ENCODE peak calls at places on chromosomes 2 and 18, in nine cellular contexts. C is left ventricle myocardium inferior, O is coronary artery, W is fibroblast of lung, A is suprapubic skin, L is fibroblast of pulmonary artery, V is cardiac fibroblast, X is HFF-Myc, I is Calu3. S is an unnamed sample.

GRCh38 chr2:121200419-121201315 is 84.3 kb downstream of the TFCP2L1 start:
- DNase-seq in C (no peak), L (peak), O (no peak), X (no peak), W (no peak), I (no peak), A (no peak), V (peak), S (no peak)

GRCh38 chr2:58047969-58048368 is 1.4 kb downstream of the VRK2 start:
- DNase-seq in W (no peak), A (no peak), X (no peak), V (no peak), O (no peak), I (no peak), L (no peak), C (no peak), S (no peak)

GRCh38 chr2:42722328-42723190 is 41.4 kb downstream of the OXER1 start:
- DNase-seq in L (peak), W (peak), C (peak), O (no peak), A (no peak), V (peak), X (peak), I (no peak), S (peak)

GRCh38 chr18:26763745-26764144 is 101.8 kb downstream of the AQP4 start:
- DNase-seq in C (no peak), V (no peak), L (no peak), O (no peak), X (no peak), A (no peak), W (no peak), I (no peak), S (no peak)

GRCh38 chr2:31312898-31313297 is 78.9 kb downstream of the EHD3 start:
- DNase-seq in W (peak), L (no peak), C (no peak), X (no peak), I (no peak), V (no peak), O (no peak), A (no peak), S (no peak)

GRCh38 chr2:16008856-16009255 is 68.5 kb downstream of the MYCN start:
- DNase-seq in A (no peak), X (no peak), L (no peak), C (no peak), I (peak), O (no peak), V (no peak), W (no peak), S (no peak)

GRCh38 chr2:110961024-110961423 is 159.7 kb upstream of the BCL2L11 start:
- DNase-seq in V (no peak), W (no peak), A (no peak), I (no peak), C (no peak), L (no peak), X (no peak), O (no peak), S (no peak)

GRCh38 chr2:69902213-69902922 is 8.6 kb downstream of the SNRNP27 start:
- DNase-seq in L (no peak), V (no peak), O (no peak), A (no peak), I (no peak), C (no peak), X (no peak), W (no peak), S (no peak)

GRCh38 chr2:161426788-161427412 is 10.8 kb downstream of the TBR1 start:
- DNase-seq in V (peak), W (peak), I (no peak), X (no peak), C (no peak), O (no peak), L (peak), A (no peak), S (no peak)

GRCh38 chr2:63054812-63055509 is 4.3 kb downstream of the OTX1 start:
- DNase-seq in V (no peak), C (no peak), L (no peak), I (no peak), O (no peak), W (no peak), A (no peak), X (no peak), S (no peak)

GRCh38 chr2:107595749-107596148 is 230.9 kb upstream of the RGPD4 start:
- DNase-seq in W (peak), X (no peak), V (peak), C (no peak), L (peak), O (no peak), A (no peak), I (no peak), S (no peak)

GRCh38 chr2:8678731-8679566 is 2.9 kb upstream of the ID2 start:
- DNase-seq in L (peak), X (no peak), O (peak), I (peak), A (peak), V (peak), C (peak), W (peak), S (peak)
- TF ChIP-seq CTCF in L (no peak), X (no peak), O (no peak), I (no peak), A (no peak), V (no peak), C (peak), W (no peak), S (no peak)

DNA sequence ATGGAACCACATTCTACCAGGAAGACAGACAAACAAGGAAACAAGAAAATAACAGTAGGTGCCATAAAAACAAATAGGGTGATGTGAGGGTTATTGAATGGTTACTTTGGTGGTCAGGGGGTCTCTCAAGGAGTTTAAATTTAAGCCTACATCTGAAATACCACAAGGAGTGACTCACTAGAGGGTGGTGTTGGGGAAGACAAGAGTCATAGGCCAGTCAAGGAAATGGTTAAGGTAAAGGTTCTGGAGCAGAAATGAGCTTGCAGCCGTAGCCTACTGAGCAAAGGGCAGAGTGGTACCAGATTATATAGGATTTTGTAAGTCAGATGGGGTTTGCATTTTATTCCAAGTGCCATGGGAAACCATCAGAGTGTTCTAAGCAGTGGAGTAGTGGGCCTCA is 135.6 kb upstream of the DAPL1 start:
- DNase-seq in L (no peak), A (no peak), I (no peak), O (no peak), V (no peak), W (peak), X (no peak), C (no peak), S (no peak)
- TF ChIP-seq CTCF in L (no peak), A (no peak), I (no peak), O (no peak), V (no peak), W (no peak), X (no peak), C (no peak), S (no peak)

DNA sequence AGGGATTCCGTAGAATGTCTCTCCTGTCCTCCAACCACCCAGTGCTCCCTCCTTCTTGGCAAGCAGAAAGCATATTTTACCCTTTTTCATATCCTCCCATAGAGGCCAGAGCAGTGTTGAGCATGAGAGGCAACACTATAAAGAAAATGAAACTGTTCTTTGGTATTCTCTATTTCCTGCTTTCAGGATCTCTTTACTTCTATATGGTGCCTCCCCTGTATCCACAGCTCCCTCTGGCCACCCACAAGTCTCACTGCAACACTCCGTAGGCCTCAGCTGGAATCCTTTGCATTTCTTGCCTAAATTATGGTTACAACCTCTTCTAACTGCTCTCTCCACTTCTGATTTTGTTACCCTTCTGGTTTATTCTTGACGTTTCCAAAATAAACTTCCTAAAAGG is 74.9 kb upstream of the C2orf15 start:
- DNase-seq in O (no peak), V (peak), X (peak), A (no peak), C (no peak), I (peak), L (peak), W (peak), S (no peak)
- TF ChIP-seq CTCF in O (no peak), V (peak), X (peak), A (no peak), C (no peak), I (peak), L (peak), W (peak), S (peak)

GRCh38 chr18:62187543-62188378 is 706 bp downstream of the RELCH start:
- DNase-seq in O (peak), C (no peak), V (peak), W (peak), I (peak), X (no peak), A (no peak), L (no peak), S (peak)
- TF ChIP-seq CTCF in O (no peak), C (no peak), V (no peak), W (peak), I (no peak), X (no peak), A (no peak), L (peak), S (no peak)

DNA sequence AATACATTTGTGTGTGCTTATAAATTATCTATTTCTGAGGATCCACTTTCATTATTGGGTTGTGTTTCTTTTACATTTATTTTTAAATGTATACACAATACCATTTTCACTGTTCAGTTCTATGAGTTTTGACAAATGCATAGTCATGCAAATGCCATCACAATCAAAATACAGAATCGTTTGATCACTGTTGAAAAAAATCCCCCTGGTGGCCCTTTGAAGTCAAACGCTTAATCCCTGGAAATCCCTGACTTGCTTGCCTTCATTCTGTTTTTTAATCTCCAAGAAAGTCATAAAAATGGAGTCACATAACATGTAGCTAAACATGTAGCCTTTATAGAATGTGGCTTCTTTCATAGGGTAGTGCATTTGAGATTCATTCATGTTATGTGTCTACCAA is 173.3 kb downstream of the GALR1 start:
- DNase-seq in W (no peak), O (no peak), X (no peak), L (no peak), C (no peak), A (no peak), V (no peak), I (no peak), S (no peak)
- TF ChIP-seq CTCF in W (no peak), O (no peak), X (no peak), L (no peak), C (no peak), A (no peak), V (no peak), I (peak), S (no peak)

GRCh38 chr2:174812037-174812436 is 47.8 kb upstream of the CHRNA1 start:
- DNase-seq in X (no peak), V (no peak), A (no peak), W (no peak), L (no peak), O (no peak), C (no peak), I (no peak), S (no peak)
- TF ChIP-seq CTCF in X (no peak), V (no peak), A (no peak), W (no peak), L (no peak), O (no peak), C (no peak), I (no peak), S (no peak)

GRCh38 chr18:37572736-37573135 is 7.1 kb upstream of the CELF4 start:
- DNase-seq in O (peak), I (no peak), W (no peak), V (no peak), C (no peak), L (no peak), A (peak), X (no peak), S (no peak)
- TF ChIP-seq CTCF in O (no peak), I (no peak), W (no peak), V (no peak), C (no peak), L (no peak), A (no peak), X (no peak), S (no peak)

GRCh38 chr18:59928201-59928600 is 28.4 kb downstream of the PMAIP1 start:
- DNase-seq in W (no peak), L (no peak), X (no peak), I (no peak), V (no peak), C (no peak), A (no peak), O (no peak), S (no peak)

GRCh38 chr18:59923539-59924196 is 23.9 kb downstream of the PMAIP1 start:
- DNase-seq in W (no peak), I (no peak), C (no peak), L (no peak), O (no peak), V (no peak), X (no peak), A (no peak), S (no peak)

GRCh38 chr18:59929621-59930295 is 30.0 kb downstream of the PMAIP1 start:
- DNase-seq in X (no peak), I (no peak), W (peak), V (no peak), O (no peak), L (no peak), C (no peak), A (no peak), S (no peak)

GRCh38 chr18:59927246-59927825 is 27.5 kb downstream of the PMAIP1 start:
- DNase-seq in I (peak), X (no peak), W (peak), A (no peak), L (peak), O (no peak), C (no peak), V (peak), S (no peak)

GRCh38 chr18:59926131-59926530 is 26.3 kb downstream of the PMAIP1 start:
- DNase-seq in V (no peak), X (no peak), L (no peak), I (no peak), W (no peak), C (no peak), O (no peak), A (no peak), S (no peak)
- TF ChIP-seq CTCF in V (no peak), X (no peak), L (no peak), I (no peak), W (no peak), C (no peak), O (no peak), A (no peak), S (no peak)

DNA sequence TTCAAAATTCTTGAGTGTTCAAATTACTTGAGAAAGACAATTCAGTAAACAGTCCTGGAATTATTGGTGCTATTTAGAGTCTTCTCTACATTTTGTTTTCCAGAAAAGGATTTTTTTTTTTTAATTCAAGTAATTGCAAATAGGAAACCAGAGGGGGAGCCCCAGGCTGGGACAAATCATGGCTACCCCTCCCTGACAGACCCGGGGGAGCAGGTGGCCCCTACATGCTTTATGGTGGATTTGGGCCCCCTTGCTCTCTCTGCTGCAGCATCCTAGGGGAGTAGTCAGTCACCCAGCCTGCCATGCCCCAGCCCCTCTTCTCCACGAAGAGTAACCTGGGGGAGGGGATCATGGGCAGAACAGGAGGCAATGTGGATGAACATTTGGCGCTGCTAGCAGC is 4.7 kb downstream of the C2orf81 start:
- DNase-seq in O (no peak), W (no peak), L (no peak), V (no peak), X (no peak), I (no peak), C (no peak), A (no peak), S (no peak)
- TF ChIP-seq CTCF in O (no peak), W (no peak), L (no peak), V (no peak), X (no peak), I (no peak), C (no peak), A (no peak), S (no peak)

GRCh38 chr18:44651453-44651852 is 29.2 kb upstream of the SETBP1 start:
- DNase-seq in L (peak), V (peak), W (peak), O (no peak), C (no peak), I (peak), A (no peak), X (no peak), S (no peak)

GRCh38 chr18:44655435-44655834 is 25.3 kb upstream of the SETBP1 start:
- DNase-seq in I (no peak), O (no peak), L (no peak), V (no peak), W (no peak), C (no peak), A (no peak), X (no peak), S (no peak)

GRCh38 chr18:44651918-44652317 is 28.8 kb upstream of the SETBP1 start:
- DNase-seq in O (no peak), C (no peak), X (no peak), V (peak), A (no peak), I (no peak), W (no peak), L (no peak), S (no peak)

GRCh38 chr18:44654555-44654954 is 26.1 kb upstream of the SETBP1 start:
- DNase-seq in L (peak), X (no peak), V (peak), O (no peak), A (no peak), W (peak), I (peak), C (no peak), S (no peak)
- TF ChIP-seq CTCF in L (no peak), X (no peak), V (no peak), O (no peak), A (no peak), W (no peak), I (no peak), C (no peak), S (no peak)